ENCODE peak calls at places on chromosomes 1 and 21, in six cellular contexts. S is Caki2; P is brain microvascular endothelial cell; L is stomach; G is activated naive CD4-positive, alpha-beta T cell treated with anti-CD3 and anti-CD28 coated beads, Interleukin-2, amount 50 U/mL, for 16 hours; O is ureter. X is an unnamed sample.

GRCh38 chr1:241950390-241950789 is 7.2 kb upstream of the BECN2 start:
- DNase-seq in G (no peak), L (no peak), P (no peak), S (no peak), O (no peak), X (no peak)

GRCh38 chr1:233904979-233905415 is 521 bp downstream of the SLC35F3 start:
- DNase-seq in S (peak), O (no peak), G (no peak), P (no peak), L (no peak), X (peak)

GRCh38 chr1:11227106-11228077 is 35.0 kb downstream of the MTOR start:
- DNase-seq in G (no peak), O (no peak), L (no peak), P (no peak), S (no peak), X (no peak)

GRCh38 chr1:15106608-15107007 is 46.9 kb upstream of the TMEM51 start:
- DNase-seq in O (peak), S (no peak), P (peak), G (no peak), L (peak), X (no peak)

GRCh38 chr1:55572878-55573734 is 357.9 kb upstream of the USP24 start:
- DNase-seq in O (no peak), G (no peak), P (peak), S (no peak), L (no peak), X (no peak)

GRCh38 chr1:203629509-203630082 is 3.0 kb downstream of the ATP2B4 start:
- DNase-seq in G (peak), O (peak), L (peak), P (no peak), S (no peak), X (peak)

GRCh38 chr1:224867715-224868114 is 61.8 kb upstream of the DNAH14 start:
- DNase-seq in L (no peak), G (no peak), P (no peak), S (no peak), O (no peak), X (no peak)

GRCh38 chr1:244435562-244436205 is 16.0 kb downstream of the ADSS2 start:
- DNase-seq in G (peak), S (peak), P (peak), L (no peak), O (no peak), X (no peak)

GRCh38 chr1:219387211-219387610 is 213.5 kb downstream of the LYPLAL1 start:
- DNase-seq in G (no peak), O (no peak), S (no peak), L (no peak), P (no peak), X (no peak)

GRCh38 chr1:26429741-26430140 is 2.4 kb upstream of the DHDDS start:
- DNase-seq in S (no peak), G (no peak), O (no peak), L (no peak), P (no peak), X (no peak)

GRCh38 chr1:238396140-238396539 is 505.4 kb upstream of the ZP4 start:
- DNase-seq in P (no peak), S (no peak), O (no peak), G (no peak), L (no peak), X (no peak)

GRCh38 chr21:16579538-16579937 is 849.8 kb downstream of the USP25 start:
- DNase-seq in L (no peak), G (no peak), P (no peak), S (no peak), O (no peak), X (no peak)

GRCh38 chr1:230263573-230264195 is 162.4 kb downstream of the PGBD5 start:
- DNase-seq in G (no peak), O (no peak), S (no peak), L (no peak), P (no peak), X (no peak)

GRCh38 chr1:238592586-238592985 is 701.9 kb upstream of the ZP4 start:
- DNase-seq in P (no peak), G (no peak), O (no peak), L (no peak), S (no peak), X (no peak)